ENCODE peak calls at places on chromosomes 16 and 17, in seven cellular contexts. Q, I, Z, G, R, C and O are unnamed samples.

GRCh38 chr17:38925263-38925995 is at the start of gene LASP1NB:
- DNase-seq in Q (peak; percentile 62), Z (no peak), G (peak; percentile 81), R (no peak), C (peak; percentile 60), I (no peak), O (no peak)

GRCh38 chr16:70480127-70481105 is 26.0 kb downstream of the FCSK start:
- DNase-seq in Q (no peak), G (no peak), I (peak; percentile 91), R (no peak), C (no peak), Z (no peak), O (no peak)

GRCh38 chr16:85136705-85137322 is 24.5 kb upstream of the CIBAR2 start:
- DNase-seq in G (peak; percentile 3), C (no peak), R (no peak), I (no peak), Q (peak; percentile 77), Z (no peak), O (no peak)

GRCh38 chr17:29588017-29588557 is 1.4 kb downstream of the GIT1 start:
- DNase-seq in Q (no peak), I (no peak), G (no peak), R (no peak), Z (no peak), C (no peak), O (no peak)

GRCh38 chr17:78438694-78439325 is 60.4 kb downstream of the PGS1 start:
- DNase-seq in G (no peak), C (no peak), I (no peak), Z (no peak), Q (no peak), R (no peak), O (peak; percentile 11)

GRCh38 chr17:35028531-35029262 is 34.8 kb downstream of the RFFL start:
- DNase-seq in R (no peak), Z (peak; percentile 39), Q (no peak), G (no peak), I (no peak), C (no peak), O (no peak)

GRCh38 chr16:48539485-48540221 is 70.3 kb downstream of the N4BP1 start:
- DNase-seq in Q (no peak), I (no peak), R (no peak), G (no peak), C (no peak), Z (no peak), O (no peak)

GRCh38 chr16:4572715-4573114 is 16.6 kb downstream of the C16orf96 start:
- DNase-seq in R (no peak), Z (no peak), Q (no peak), I (no peak), C (peak; percentile 9), G (no peak), O (no peak)

GRCh38 chr17:56681561-56682266 is 88.2 kb downstream of the NOG start:
- DNase-seq in C (peak; percentile 68), Z (peak; percentile 90), I (no peak), Q (no peak), G (no peak), R (no peak), O (peak; percentile 67)

GRCh38 chr16:72845322-72846020 is 202.5 kb downstream of the ZFHX3 start:
- DNase-seq in I (no peak), R (no peak), C (no peak), Q (no peak), Z (no peak), G (no peak), O (no peak)

GRCh38 chr16:81755915-81756644 is 23.0 kb upstream of the PLCG2 start:
- DNase-seq in Z (no peak), R (no peak), I (no peak), C (no peak), Q (no peak), G (no peak), O (no peak)

GRCh38 chr17:34107019-34107418 is 148.1 kb upstream of the CCL2 start:
- DNase-seq in Q (no peak), I (no peak), C (no peak), G (no peak), R (no peak), Z (no peak), O (no peak)

GRCh38 chr17:81667754-81668153 is 1.2 kb downstream of the CCDC137 start:
- DNase-seq in R (no peak), Q (no peak), Z (peak; percentile 50), C (no peak), I (no peak), G (no peak), O (no peak)

GRCh38 chr17:80475949-80476876 is at the start of gene NPTX1:
- DNase-seq in I (peak; percentile 49), R (no peak), Q (no peak), G (no peak), C (peak; percentile 72), Z (peak; percentile 23), O (no peak)

GRCh38 chr16:57184113-57184512 is 1.7 kb downstream of the PSME3IP1 start:
- DNase-seq in C (no peak), I (no peak), Z (no peak), R (no peak), Q (no peak), G (no peak), O (no peak)

GRCh38 chr16:87723224-87723619 is 42.6 kb downstream of the KLHDC4 start:
- DNase-seq in R (no peak), Z (no peak), Q (no peak), G (no peak), I (peak; percentile 91), C (peak; percentile 63), O (peak; percentile 80)

GRCh38 chr17:3732171-3732570 is 8.5 kb downstream of the HASPIN start:
- DNase-seq in R (peak; percentile 33), C (peak; percentile 31), Q (no peak), Z (no peak), I (no peak), G (no peak), O (no peak)

GRCh38 chr17:82632461-82632860 is 15.8 kb downstream of the WDR45B start:
- DNase-seq in C (no peak), Q (no peak), I (no peak), R (no peak), Z (no peak), G (no peak), O (no peak)